ENCODE peak calls at places on chromosomes 12 and 14, in seven cellular contexts. One of them, this sample, is unnamed.
A peak's percentile ranks its signal among the peaks of the same experiment; 100 is the strongest.

GRCh38 chr14:36654185-36655053 is 7.2 kb upstream of the PAX9 start:
- DNase-seq in K562: no peak
- DNase-seq in fibroblast of lung: no peak
- DNase-seq in stimulated activated naive CD4-positive, alpha-beta T cell: no peak
- DNase-seq in progenitor cell of endocrine pancreas: no peak
- DNase-seq in GOT3: no peak
- DNase-seq in stimulated activated CD8-positive, alpha-beta memory T cell treated with anti-CD3 and anti-CD28 coated beads, Interleukin-7, amount 100 ng/mL, for 4 hours: no peak
- DNase-seq in this sample: no peak

GRCh38 chr12:86777335-86777734 is 521.1 kb upstream of the MGAT4C start:
- DNase-seq in fibroblast of lung: no peak
- DNase-seq in K562: no peak
- DNase-seq in progenitor cell of endocrine pancreas: no peak
- DNase-seq in GOT3: no peak
- DNase-seq in stimulated activated naive CD4-positive, alpha-beta T cell: no peak
- DNase-seq in stimulated activated CD8-positive, alpha-beta memory T cell treated with anti-CD3 and anti-CD28 coated beads, Interleukin-7, amount 100 ng/mL, for 4 hours: no peak
- DNase-seq in this sample: no peak

GRCh38 chr14:33393155-33393894 is 454.6 kb downstream of the NPAS3 start:
- DNase-seq in GOT3: no peak
- DNase-seq in K562: no peak
- DNase-seq in stimulated activated CD8-positive, alpha-beta memory T cell treated with anti-CD3 and anti-CD28 coated beads, Interleukin-7, amount 100 ng/mL, for 4 hours: no peak
- DNase-seq in fibroblast of lung: no peak
- DNase-seq in progenitor cell of endocrine pancreas: no peak
- DNase-seq in stimulated activated naive CD4-positive, alpha-beta T cell: no peak
- DNase-seq in this sample: no peak

GRCh38 chr14:73478684-73479083 is 12.0 kb upstream of the RIOX1 start:
- DNase-seq in progenitor cell of endocrine pancreas: no peak
- DNase-seq in fibroblast of lung: no peak
- DNase-seq in stimulated activated naive CD4-positive, alpha-beta T cell: no peak
- DNase-seq in stimulated activated CD8-positive, alpha-beta memory T cell treated with anti-CD3 and anti-CD28 coated beads, Interleukin-7, amount 100 ng/mL, for 4 hours: no peak
- DNase-seq in K562: no peak
- DNase-seq in GOT3: no peak
- DNase-seq in this sample: peak; percentile 87

GRCh38 chr12:96108321-96108720 is 72.9 kb upstream of the LTA4H start:
- DNase-seq in stimulated activated CD8-positive, alpha-beta memory T cell treated with anti-CD3 and anti-CD28 coated beads, Interleukin-7, amount 100 ng/mL, for 4 hours: no peak
- DNase-seq in fibroblast of lung: no peak
- DNase-seq in K562: no peak
- DNase-seq in GOT3: no peak
- DNase-seq in progenitor cell of endocrine pancreas: no peak
- DNase-seq in stimulated activated naive CD4-positive, alpha-beta T cell: peak; percentile 49
- DNase-seq in this sample: no peak

GRCh38 chr12:131007031-131007793 is 53.5 kb downstream of the ADGRD1 start:
- DNase-seq in GOT3: no peak
- DNase-seq in stimulated activated naive CD4-positive, alpha-beta T cell: no peak
- DNase-seq in progenitor cell of endocrine pancreas: no peak
- DNase-seq in fibroblast of lung: no peak
- DNase-seq in K562: no peak
- DNase-seq in stimulated activated CD8-positive, alpha-beta memory T cell treated with anti-CD3 and anti-CD28 coated beads, Interleukin-7, amount 100 ng/mL, for 4 hours: no peak
- DNase-seq in this sample: no peak

GRCh38 chr14:104792945-104793702 is 2.4 kb downstream of the AKT1 start:
- DNase-seq in GOT3: no peak
- DNase-seq in stimulated activated naive CD4-positive, alpha-beta T cell: no peak
- DNase-seq in stimulated activated CD8-positive, alpha-beta memory T cell treated with anti-CD3 and anti-CD28 coated beads, Interleukin-7, amount 100 ng/mL, for 4 hours: no peak
- DNase-seq in K562: no peak
- DNase-seq in progenitor cell of endocrine pancreas: no peak
- DNase-seq in fibroblast of lung: no peak
- DNase-seq in this sample: no peak

GRCh38 chr14:104687601-104688504 is 1.6 kb upstream of the INF2 start:
- DNase-seq in stimulated activated naive CD4-positive, alpha-beta T cell: no peak
- DNase-seq in GOT3: no peak
- DNase-seq in fibroblast of lung: peak; percentile 55
- DNase-seq in K562: no peak
- DNase-seq in progenitor cell of endocrine pancreas: peak; percentile 53
- DNase-seq in stimulated activated CD8-positive, alpha-beta memory T cell treated with anti-CD3 and anti-CD28 coated beads, Interleukin-7, amount 100 ng/mL, for 4 hours: no peak
- DNase-seq in this sample: peak; percentile 42

GRCh38 chr14:30972882-30973582 is 52.4 kb upstream of the AP4S1 start:
- DNase-seq in progenitor cell of endocrine pancreas: no peak
- DNase-seq in GOT3: no peak
- DNase-seq in fibroblast of lung: no peak
- DNase-seq in stimulated activated naive CD4-positive, alpha-beta T cell: no peak
- DNase-seq in K562: no peak
- DNase-seq in stimulated activated CD8-positive, alpha-beta memory T cell treated with anti-CD3 and anti-CD28 coated beads, Interleukin-7, amount 100 ng/mL, for 4 hours: no peak
- DNase-seq in this sample: no peak

GRCh38 chr12:68240975-68241374 is 12.4 kb downstream of the IL22 start:
- DNase-seq in fibroblast of lung: peak; percentile 51
- DNase-seq in K562: no peak
- DNase-seq in progenitor cell of endocrine pancreas: no peak
- DNase-seq in GOT3: no peak
- DNase-seq in stimulated activated CD8-positive, alpha-beta memory T cell treated with anti-CD3 and anti-CD28 coated beads, Interleukin-7, amount 100 ng/mL, for 4 hours: peak; percentile 17
- DNase-seq in stimulated activated naive CD4-positive, alpha-beta T cell: peak; percentile 69
- DNase-seq in this sample: peak; percentile 57

GRCh38 chr14:99146991-99147740 is 124.8 kb downstream of the BCL11B start:
- DNase-seq in GOT3: no peak
- DNase-seq in K562: no peak
- DNase-seq in fibroblast of lung: no peak
- DNase-seq in stimulated activated CD8-positive, alpha-beta memory T cell treated with anti-CD3 and anti-CD28 coated beads, Interleukin-7, amount 100 ng/mL, for 4 hours: no peak
- DNase-seq in progenitor cell of endocrine pancreas: no peak
- DNase-seq in stimulated activated naive CD4-positive, alpha-beta T cell: no peak
- DNase-seq in this sample: no peak

GRCh38 chr12:65505321-65506121 is 227.0 kb downstream of the MSRB3 start:
- DNase-seq in stimulated activated naive CD4-positive, alpha-beta T cell: no peak
- DNase-seq in progenitor cell of endocrine pancreas: no peak
- DNase-seq in K562: no peak
- DNase-seq in GOT3: no peak
- DNase-seq in stimulated activated CD8-positive, alpha-beta memory T cell treated with anti-CD3 and anti-CD28 coated beads, Interleukin-7, amount 100 ng/mL, for 4 hours: no peak
- DNase-seq in fibroblast of lung: no peak
- DNase-seq in this sample: no peak

GRCh38 chr12:124640096-124640495 is 72.7 kb upstream of the NCOR2 start:
- DNase-seq in stimulated activated CD8-positive, alpha-beta memory T cell treated with anti-CD3 and anti-CD28 coated beads, Interleukin-7, amount 100 ng/mL, for 4 hours: no peak
- DNase-seq in GOT3: no peak
- DNase-seq in progenitor cell of endocrine pancreas: no peak
- DNase-seq in fibroblast of lung: peak; percentile 56
- DNase-seq in K562: no peak
- DNase-seq in stimulated activated naive CD4-positive, alpha-beta T cell: no peak
- DNase-seq in this sample: peak; percentile 73

GRCh38 chr12:45357547-45358417 is 141.9 kb downstream of the ANO6 start:
- DNase-seq in stimulated activated CD8-positive, alpha-beta memory T cell treated with anti-CD3 and anti-CD28 coated beads, Interleukin-7, amount 100 ng/mL, for 4 hours: no peak
- DNase-seq in GOT3: no peak
- DNase-seq in K562: no peak
- DNase-seq in stimulated activated naive CD4-positive, alpha-beta T cell: no peak
- DNase-seq in progenitor cell of endocrine pancreas: no peak
- DNase-seq in fibroblast of lung: peak; percentile 57
- DNase-seq in this sample: peak; percentile 41

GRCh38 chr14:24082411-24083080 is 11.2 kb downstream of the CPNE6 start:
- DNase-seq in stimulated activated naive CD4-positive, alpha-beta T cell: no peak
- DNase-seq in fibroblast of lung: no peak
- DNase-seq in K562: no peak
- DNase-seq in stimulated activated CD8-positive, alpha-beta memory T cell treated with anti-CD3 and anti-CD28 coated beads, Interleukin-7, amount 100 ng/mL, for 4 hours: no peak
- DNase-seq in GOT3: no peak
- DNase-seq in progenitor cell of endocrine pancreas: no peak
- DNase-seq in this sample: no peak

GRCh38 chr14:99628832-99629618 is 15.9 kb upstream of the HHIPL1 start:
- DNase-seq in stimulated activated naive CD4-positive, alpha-beta T cell: peak; percentile 38
- DNase-seq in K562: peak; percentile 79
- DNase-seq in progenitor cell of endocrine pancreas: peak; percentile 78
- DNase-seq in GOT3: no peak
- DNase-seq in fibroblast of lung: peak; percentile 68
- DNase-seq in stimulated activated CD8-positive, alpha-beta memory T cell treated with anti-CD3 and anti-CD28 coated beads, Interleukin-7, amount 100 ng/mL, for 4 hours: peak; percentile 39
- DNase-seq in this sample: peak; percentile 29

GRCh38 chr14:59631237-59631636 is 54.6 kb upstream of the CCDC175 start:
- DNase-seq in progenitor cell of endocrine pancreas: no peak
- DNase-seq in stimulated activated naive CD4-positive, alpha-beta T cell: no peak
- DNase-seq in K562: peak; percentile 23
- DNase-seq in stimulated activated CD8-positive, alpha-beta memory T cell treated with anti-CD3 and anti-CD28 coated beads, Interleukin-7, amount 100 ng/mL, for 4 hours: no peak
- DNase-seq in fibroblast of lung: peak; percentile 0
- DNase-seq in GOT3: no peak
- DNase-seq in this sample: no peak

GRCh38 chr12:92945659-92946220 is 16.6 kb upstream of the EEA1 start:
- DNase-seq in stimulated activated naive CD4-positive, alpha-beta T cell: no peak
- DNase-seq in progenitor cell of endocrine pancreas: no peak
- DNase-seq in K562: no peak
- DNase-seq in stimulated activated CD8-positive, alpha-beta memory T cell treated with anti-CD3 and anti-CD28 coated beads, Interleukin-7, amount 100 ng/mL, for 4 hours: no peak
- DNase-seq in GOT3: no peak
- DNase-seq in fibroblast of lung: no peak
- DNase-seq in this sample: peak; percentile 30

GRCh38 chr12:6819069-6820030 is 2.3 kb upstream of the GPR162 start:
- DNase-seq in stimulated activated naive CD4-positive, alpha-beta T cell: no peak
- DNase-seq in progenitor cell of endocrine pancreas: no peak
- DNase-seq in fibroblast of lung: no peak
- DNase-seq in K562: no peak
- DNase-seq in stimulated activated CD8-positive, alpha-beta memory T cell treated with anti-CD3 and anti-CD28 coated beads, Interleukin-7, amount 100 ng/mL, for 4 hours: no peak
- DNase-seq in GOT3: no peak
- DNase-seq in this sample: no peak

This sample was measured in amniotic epithelial cell.